ENCODE peak calls at places on chromosome 6, in six cellular contexts. Q, X, E, S, I and A are unnamed samples.

GRCh38 chr6:150409576-150410066 is 40.8 kb downstream of the IYD start:
- DNase-seq in Q (peak; percentile 20), X (no peak), E (no peak), S (no peak), I (no peak), A (peak; percentile 32)

GRCh38 chr6:15819226-15819625 is 156.4 kb upstream of the DTNBP1 start:
- DNase-seq in Q (no peak), X (no peak), E (no peak), S (no peak), I (no peak), A (no peak)

GRCh38 chr6:122770835-122771601 is 8.5 kb upstream of the FABP7 start:
- DNase-seq in Q (no peak), X (no peak), E (peak; percentile 25), S (no peak), I (no peak), A (peak; percentile 73)

GRCh38 chr6:38058022-38058421 is 238.5 kb downstream of the ZFAND3 start:
- DNase-seq in Q (no peak), X (no peak), E (peak; percentile 20), S (no peak), I (peak; percentile 20), A (no peak)

GRCh38 chr6:146301760-146302159 is 241.9 kb upstream of the RAB32 start:
- DNase-seq in Q (no peak), X (no peak), E (no peak), S (no peak), I (no peak), A (peak; percentile 11)

GRCh38 chr6:125519367-125519766 is 217.6 kb upstream of the HDDC2 start:
- DNase-seq in Q (no peak), X (no peak), E (no peak), S (no peak), I (no peak), A (no peak)

GRCh38 chr6:31532644-31533454 is 4.1 kb downstream of the MCCD1 start:
- DNase-seq in Q (no peak), X (peak; percentile 54), E (no peak), S (no peak), I (no peak), A (no peak)

GRCh38 chr6:34248198-34248726 is 544 bp downstream of the SMIM29 start:
- DNase-seq in Q (peak; percentile 40), X (peak; percentile 63), E (peak; percentile 35), S (no peak), I (no peak), A (peak; percentile 55)

GRCh38 chr6:153484056-153484455 is 353.0 kb upstream of the RGS17 start:
- DNase-seq in Q (no peak), X (no peak), E (no peak), S (no peak), I (no peak), A (no peak)

GRCh38 chr6:73348550-73349204 is 5.4 kb downstream of the DPPA5 start:
- DNase-seq in Q (no peak), X (no peak), E (no peak), S (no peak), I (no peak), A (no peak)

GRCh38 chr6:39731565-39731964 is 6.4 kb upstream of the KIF6 start:
- DNase-seq in Q (no peak), X (no peak), E (no peak), S (no peak), I (no peak), A (no peak)

GRCh38 chr6:144714031-144714732 is 429.0 kb downstream of the UTRN start:
- DNase-seq in Q (no peak), X (no peak), E (no peak), S (no peak), I (no peak), A (no peak)

GRCh38 chr6:144715344-144715743 is 430.2 kb downstream of the UTRN start:
- DNase-seq in Q (peak; percentile 10), X (no peak), E (no peak), S (no peak), I (no peak), A (no peak)

GRCh38 chr6:144722214-144722737 is 437.1 kb downstream of the UTRN start:
- DNase-seq in Q (no peak), X (no peak), E (no peak), S (no peak), I (no peak), A (peak; percentile 7)

GRCh38 chr6:144721232-144721631 is 436.1 kb downstream of the UTRN start:
- DNase-seq in Q (no peak), X (no peak), E (no peak), S (no peak), I (no peak), A (no peak)

GRCh38 chr6:144718431-144718830 is 433.3 kb downstream of the UTRN start:
- DNase-seq in Q (no peak), X (no peak), E (no peak), S (no peak), I (no peak), A (no peak)
- TF ChIP-seq MAX in Q (no peak), X (no peak), E (no peak), S (no peak), I (no peak), A (no peak)

GRCh38 chr6:53659458-53659857 is 6.1 kb downstream of the KLHL31 start:
- DNase-seq in Q (no peak), X (no peak), E (no peak), S (no peak), I (no peak), A (no peak)
- TF ChIP-seq MYC in Q (no peak), X (no peak), E (no peak), S (no peak), I (no peak), A (no peak)

GRCh38 chr6:128519132-128519930 is 1.1 kb downstream of the PTPRK start:
- DNase-seq in Q (peak; percentile 69), X (no peak), E (peak; percentile 87), S (peak; percentile 31), I (no peak), A (no peak)
- TF ChIP-seq CTCF in Q (no peak), X (no peak), E (peak; percentile 74), S (no peak), I (no peak), A (no peak)

GRCh38 chr6:136517002-136517401 is 33.2 kb downstream of the MAP7 start:
- DNase-seq in Q (no peak), X (no peak), E (no peak), S (peak; percentile 23), I (no peak), A (no peak)
- TF ChIP-seq MAX in Q (no peak), X (no peak), E (no peak), S (no peak), I (no peak), A (no peak)